ENCODE peak calls at places on chromosomes 16 and 17, in ten cellular contexts. K, M, A, S, N, X, B, T, F and R are unnamed samples.

GRCh38 chr17:67718325-67718941 is 697 bp downstream of the NOL11 start:
- DNase-seq in K (peak), M (peak), A (no peak), S (peak), N (no peak), X (peak), B (peak), T (peak), F (peak), R (no peak)

GRCh38 chr17:7573324-7574080 is 5.9 kb upstream of the CD68 start:
- DNase-seq in K (peak), M (peak), A (peak), S (peak), N (peak), X (peak), B (peak), T (peak), F (peak), R (peak)

GRCh38 chr17:57634713-57635465 is 110.2 kb downstream of the CCDC182 start:
- DNase-seq in K (no peak), M (peak), A (no peak), S (no peak), N (no peak), X (peak), B (no peak), T (peak), F (no peak), R (no peak)

GRCh38 chr17:68749742-68750562 is 148.8 kb upstream of the FAM20A start:
- DNase-seq in K (no peak), M (no peak), A (no peak), S (no peak), N (no peak), X (no peak), B (no peak), T (peak), F (no peak), R (no peak)

GRCh38 chr17:71229036-71229435 is 891.8 kb upstream of the SOX9 start:
- DNase-seq in K (no peak), M (peak), A (no peak), S (no peak), N (no peak), X (peak), B (no peak), T (no peak), F (no peak), R (no peak)

GRCh38 chr16:29714972-29715371 is 30.8 kb downstream of the C16orf54 start:
- DNase-seq in K (no peak), M (no peak), A (no peak), S (no peak), N (no peak), X (no peak), B (no peak), T (no peak), F (no peak), R (no peak)

GRCh38 chr16:51875834-51876725 is 670.9 kb downstream of the TOX3 start:
- DNase-seq in K (no peak), M (no peak), A (no peak), S (no peak), N (no peak), X (no peak), B (no peak), T (no peak), F (no peak), R (no peak)

GRCh38 chr16:22073350-22073749 is 19.0 kb upstream of the VWA3A start:
- DNase-seq in K (no peak), M (no peak), A (no peak), S (no peak), N (no peak), X (no peak), B (peak), T (peak), F (no peak), R (no peak)

GRCh38 chr16:80191928-80192327 is 348.9 kb upstream of the DYNLRB2 start:
- DNase-seq in K (no peak), M (no peak), A (no peak), S (no peak), N (no peak), X (peak), B (no peak), T (no peak), F (no peak), R (no peak)

GRCh38 chr17:64146418-64147109 is 16.6 kb upstream of the ERN1 start:
- DNase-seq in K (peak), M (peak), A (peak), S (peak), N (no peak), X (peak), B (no peak), T (peak), F (peak), R (no peak)